ENCODE peak calls at places on chromosomes 3 and 15, in nine cellular contexts. L is tibial artery, E is thyroid gland, U is psoas muscle, R is right atrium auricular region, J is H1, A is pancreas, D is upper lobe of right lung, C is brain microvascular endothelial cell. Z is an unnamed sample. For H3K27me3, the result is how much of the 10 kb centered on the place peaks cover.

GRCh38 chr15:98967096-98967495 is 40.5 kb downstream of the PGPEP1L start:
- DNase-seq in L (no peak), E (no peak), U (no peak), R (no peak), J (no peak), A (no peak), D (no peak), C (no peak), Z (no peak)

GRCh38 chr3:136730595-136731273 is 21.4 kb downstream of the STAG1 start:
- DNase-seq in L (no peak), E (no peak), U (no peak), R (no peak), J (no peak), A (no peak), D (no peak), C (no peak), Z (no peak)

GRCh38 chr3:178076718-178077117 is 459.5 kb upstream of the KCNMB2 start:
- DNase-seq in L (no peak), E (no peak), U (no peak), R (no peak), J (no peak), A (no peak), D (no peak), C (no peak), Z (no peak)

GRCh38 chr3:176554791-176555330 is 642.4 kb downstream of the TBL1XR1 start:
- DNase-seq in L (no peak), E (no peak), U (no peak), R (no peak), J (no peak), A (no peak), D (no peak), C (no peak), Z (no peak)

GRCh38 chr15:70902105-70902504 is 9.5 kb downstream of the LRRC49 start:
- DNase-seq in L (no peak), E (no peak), U (no peak), R (no peak), J (no peak), A (no peak), D (no peak), C (peak), Z (no peak)

GRCh38 chr15:58182460-58183163 is 44.4 kb downstream of the AQP9 start:
- DNase-seq in L (no peak), E (peak), U (peak), R (no peak), J (peak), A (peak), D (no peak), C (no peak), Z (peak)

GRCh38 chr3:137116619-137117018 is 158.8 kb downstream of the IL20RB start:
- DNase-seq in L (no peak), E (no peak), U (no peak), R (no peak), J (no peak), A (no peak), D (no peak), C (no peak), Z (no peak)

GRCh38 chr3:67653425-67654098 is 850 bp downstream of the SUCLG2 start:
- DNase-seq in L (no peak), E (no peak), U (no peak), R (no peak), J (no peak), A (no peak), D (no peak), C (peak), Z (no peak)

GRCh38 chr15:94266789-94267188 is 35.4 kb downstream of the MCTP2 start:
- DNase-seq in L (no peak), E (no peak), U (no peak), R (no peak), J (no peak), A (no peak), D (no peak), C (no peak), Z (no peak)

GRCh38 chr15:29854413-29854812 is 32.1 kb upstream of the TJP1 start:
- DNase-seq in L (peak), E (no peak), U (no peak), R (no peak), J (no peak), A (no peak), D (no peak), C (no peak), Z (no peak)

GRCh38 chr3:194255252-194256039 is 95.7 kb downstream of the CPN2 start:
- DNase-seq in L (peak), E (peak), U (peak), R (peak), J (no peak), A (no peak), D (peak), C (no peak), Z (no peak)

GRCh38 chr15:57694264-57694663 is 12.2 kb upstream of the POLR2M start:
- DNase-seq in L (no peak), E (no peak), U (no peak), R (no peak), J (no peak), A (no peak), D (no peak), C (no peak), Z (no peak)

GRCh38 chr3:56864090-56864489 is 62.3 kb upstream of the ARHGEF3 start:
- DNase-seq in L (no peak), E (no peak), U (no peak), R (no peak), J (no peak), A (no peak), D (no peak), C (no peak), Z (no peak)

GRCh38 chr3:149180057-149180573 is 41.5 kb downstream of the CP start:
- DNase-seq in L (peak), E (peak), U (peak), R (peak), J (no peak), A (peak), D (peak), C (peak), Z (no peak)

GRCh38 chr15:90099868-90100854 is 2.1 kb downstream of the IDH2 start:
- DNase-seq in L (peak), E (peak), U (peak), R (no peak), J (no peak), A (peak), D (no peak), C (no peak), Z (no peak)

GRCh38 chr15:39181901-39182300 is 399.0 kb upstream of the THBS1 start:
- DNase-seq in L (no peak), E (no peak), U (no peak), R (no peak), J (no peak), A (no peak), D (no peak), C (no peak), Z (no peak)

GRCh38 chr3:45571969-45572368 is 22.6 kb upstream of the LIMD1 start:
- DNase-seq in L (peak), E (no peak), U (no peak), R (no peak), J (no peak), A (no peak), D (no peak), C (no peak), Z (no peak)

GRCh38 chr15:29652595-29652994 is 169.7 kb downstream of the TJP1 start:
- DNase-seq in L (no peak), E (peak), U (no peak), R (peak), J (no peak), A (no peak), D (no peak), C (no peak), Z (no peak)

GRCh38 chr3:10340046-10340445 is 19.1 kb upstream of the SEC13 start:
- DNase-seq in L (no peak), E (no peak), U (no peak), R (no peak), J (no peak), A (no peak), D (no peak), C (no peak), Z (no peak)

GRCh38 chr15:69093614-69094013 is 66.8 kb upstream of the GLCE start:
- DNase-seq in L (no peak), E (no peak), U (no peak), R (no peak), J (no peak), A (no peak), D (no peak), C (no peak), Z (no peak)

GRCh38 chr15:86988075-86988474 is 908.4 kb downstream of the AGBL1 start:
- DNase-seq in L (no peak), E (no peak), U (no peak), R (no peak), J (no peak), A (no peak), D (no peak), C (no peak), Z (no peak)

GRCh38 chr15:76718863-76719262 is 186.3 kb downstream of the SCAPER start:
- DNase-seq in L (no peak), E (no peak), U (no peak), R (no peak), J (no peak), A (no peak), D (no peak), C (no peak), Z (no peak)

GRCh38 chr3:127036209-127037020 is 53.5 kb downstream of the PLXNA1 start:
- DNase-seq in L (peak), E (no peak), U (peak), R (no peak), J (no peak), A (no peak), D (peak), C (no peak), Z (peak)

GRCh38 chr3:7194081-7194835 is 333.3 kb downstream of the GRM7 start:
- DNase-seq in L (no peak), E (no peak), U (no peak), R (no peak), J (no peak), A (no peak), D (no peak), C (no peak), Z (no peak)

GRCh38 chr3:53791317-53791716 is 54.9 kb downstream of the CHDH start:
- DNase-seq in L (no peak), E (no peak), U (no peak), R (no peak), J (no peak), A (no peak), D (peak), C (no peak), Z (no peak)

GRCh38 chr15:87924433-87924832 is 332.1 kb downstream of the NTRK3 start:
- DNase-seq in L (no peak), E (no peak), U (no peak), R (no peak), J (no peak), A (no peak), D (no peak), C (no peak), Z (no peak)

GRCh38 chr3:121698914-121699313 is 38.2 kb upstream of the HCLS1 start:
- DNase-seq in L (no peak), E (peak), U (no peak), R (no peak), J (no peak), A (no peak), D (no peak), C (no peak), Z (no peak)

GRCh38 chr3:43953814-43954241 is 263.1 kb downstream of the ABHD5 start:
- DNase-seq in L (no peak), E (peak), U (no peak), R (no peak), J (no peak), A (no peak), D (no peak), C (peak), Z (no peak)

GRCh38 chr3:152656207-152657001 is 178.5 kb upstream of the P2RY1 start:
- DNase-seq in L (no peak), E (peak), U (no peak), R (no peak), J (no peak), A (no peak), D (no peak), C (no peak), Z (no peak)

GRCh38 chr3:53633197-53633787 is 138.9 kb downstream of the CACNA1D start:
- DNase-seq in L (no peak), E (no peak), U (no peak), R (no peak), J (no peak), A (no peak), D (no peak), C (no peak), Z (no peak)

GRCh38 chr3:129749692-129750091 is 143.2 kb upstream of the PLXND1 start:
- DNase-seq in L (no peak), E (no peak), U (no peak), R (no peak), J (no peak), A (no peak), D (no peak), C (no peak), Z (no peak)

DNA sequence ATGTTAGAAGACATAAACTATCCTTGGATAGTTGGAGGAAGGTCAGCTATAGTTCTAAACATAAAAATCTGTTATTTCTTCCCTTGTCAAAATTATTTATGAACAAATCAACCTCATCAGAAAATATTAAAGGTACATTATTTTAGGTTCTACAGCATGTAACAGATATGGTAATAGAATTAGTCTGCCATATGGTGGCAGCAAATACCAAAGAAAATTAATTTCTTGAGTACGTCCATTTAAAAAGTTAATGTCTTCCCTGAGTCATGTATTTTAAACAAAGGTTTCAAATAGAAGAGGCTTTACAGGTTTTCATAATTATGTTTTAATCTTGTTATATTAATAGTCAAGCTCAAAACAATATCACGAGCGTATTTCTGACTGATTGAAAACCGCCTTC is 17.9 kb upstream of the ANKRD28 start:
- DNase-seq in L (no peak), E (no peak), U (no peak), R (no peak), J (no peak), A (no peak), D (no peak), C (no peak), Z (no peak)
- TF ChIP-seq CTCF in L (peak), E (no peak), U (peak), R (peak), J (no peak), A (peak), D (peak), C (no peak), Z (peak)

GRCh38 chr3:185151959-185152432 is 864 bp downstream of the C3orf70 start:
- DNase-seq in L (peak), E (no peak), U (no peak), R (no peak), J (no peak), A (no peak), D (no peak), C (no peak), Z (peak)
- H3K4me3 ChIP-seq in L (peak), E (peak), U (peak), R (peak), J (peak), A (peak), D (peak), C (peak), Z (peak)

DNA sequence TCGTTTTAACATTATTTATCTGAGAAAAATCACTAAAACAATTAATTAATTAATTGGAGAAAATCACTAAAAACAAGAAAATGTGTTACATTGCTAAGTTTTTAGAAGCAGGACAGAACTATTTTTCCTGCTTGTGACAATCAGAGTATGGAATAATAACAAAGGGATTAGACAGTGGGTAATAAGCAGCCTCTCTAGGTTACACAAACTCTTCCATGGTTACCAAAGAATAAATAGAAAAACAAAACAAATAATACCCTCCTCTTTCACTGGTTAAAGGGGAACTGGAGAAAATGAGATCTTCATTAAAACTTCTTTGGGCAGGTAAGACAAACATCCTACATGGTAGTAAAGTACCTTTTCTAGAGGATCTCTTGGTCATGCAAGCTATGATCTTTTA is 2.4 kb upstream of the PLCH1 start:
- DNase-seq in L (no peak), E (no peak), U (no peak), R (no peak), J (no peak), A (no peak), D (no peak), C (no peak), Z (no peak)
- H3K27me3 ChIP-seq in L (under half), E (under half), U (under half), R (under half), J (under half), A (under half), D (under half), C (under half), Z (under half)

GRCh38 chr3:13879946-13880810 is at the start of gene WNT7A:
- DNase-seq in L (peak), E (no peak), U (no peak), R (no peak), J (no peak), A (no peak), D (peak), C (no peak), Z (no peak)
- TF ChIP-seq CTCF in L (peak), E (no peak), U (peak), R (peak), J (peak), A (peak), D (peak), C (peak), Z (peak)

GRCh38 chr3:85725809-85726208 is 767.0 kb downstream of the CADM2 start:
- DNase-seq in L (no peak), E (no peak), U (no peak), R (no peak), J (no peak), A (no peak), D (no peak), C (no peak), Z (no peak)

GRCh38 chr3:85721409-85722145 is 762.8 kb downstream of the CADM2 start:
- DNase-seq in L (no peak), E (no peak), U (no peak), R (no peak), J (no peak), A (no peak), D (no peak), C (no peak), Z (no peak)

GRCh38 chr3:85726241-85726640 is 767.5 kb downstream of the CADM2 start:
- DNase-seq in L (no peak), E (no peak), U (no peak), R (no peak), J (no peak), A (no peak), D (no peak), C (no peak), Z (no peak)
- H3K4me3 ChIP-seq in L (no peak), E (no peak), U (no peak), R (no peak), J (no peak), A (no peak), D (no peak), C (no peak), Z (no peak)

DNA sequence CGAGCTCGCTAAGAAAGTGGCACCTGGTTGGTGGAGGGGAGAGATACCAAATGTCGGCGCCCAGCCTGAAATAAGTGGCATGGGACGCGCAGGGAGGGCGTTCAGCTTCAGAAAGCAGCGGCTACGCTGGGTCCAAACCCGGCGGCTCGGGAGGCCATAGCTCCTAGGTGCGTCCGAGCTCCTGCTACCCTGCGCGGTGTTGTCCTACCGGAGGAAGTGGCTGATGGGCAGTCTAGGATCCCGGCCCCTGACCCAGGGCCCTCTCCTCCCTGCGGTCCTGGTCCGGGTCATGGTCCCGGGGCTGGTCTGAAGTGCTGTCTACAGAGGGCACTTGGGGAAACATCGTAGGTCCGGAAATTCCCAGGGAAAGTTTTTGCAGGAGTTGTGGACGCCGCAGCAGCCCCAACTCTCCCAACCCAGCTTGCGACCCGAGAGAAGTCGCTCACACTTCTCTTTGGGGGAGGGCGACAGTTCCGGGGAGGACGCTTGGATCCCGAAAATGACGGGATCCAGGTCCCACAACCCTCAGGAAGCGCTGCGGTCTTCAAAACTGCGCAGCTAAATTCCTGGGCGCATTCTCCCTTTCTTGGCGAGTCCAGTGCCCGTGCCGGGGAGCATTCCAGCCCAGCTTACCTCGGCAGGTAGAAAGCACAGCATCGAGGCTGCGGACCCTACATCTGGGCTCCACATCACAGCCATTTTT is 9.1 kb upstream of the FOXB1 start:
- DNase-seq in L (no peak), E (no peak), U (no peak), R (no peak), J (no peak), A (no peak), D (no peak), C (no peak), Z (no peak)
- H3K27me3 ChIP-seq in L (under half), E (half or more), U (under half), R (half or more), J (under half), A (under half), D (half or more), C (half or more), Z (half or more)

GRCh38 chr3:142270407-142270806 is 45.0 kb upstream of the GK5 start:
- DNase-seq in L (no peak), E (no peak), U (no peak), R (no peak), J (no peak), A (no peak), D (no peak), C (no peak), Z (no peak)

GRCh38 chr3:142263126-142263525 is 37.7 kb upstream of the GK5 start:
- DNase-seq in L (no peak), E (no peak), U (no peak), R (no peak), J (no peak), A (no peak), D (no peak), C (peak), Z (no peak)

GRCh38 chr3:142272200-142272891 is 47.0 kb upstream of the GK5 start:
- DNase-seq in L (no peak), E (no peak), U (no peak), R (no peak), J (no peak), A (no peak), D (no peak), C (no peak), Z (no peak)

GRCh38 chr3:142269777-142270176 is 44.4 kb upstream of the GK5 start:
- DNase-seq in L (no peak), E (no peak), U (no peak), R (no peak), J (no peak), A (no peak), D (no peak), C (no peak), Z (no peak)

GRCh38 chr3:142267269-142267668 is 41.9 kb upstream of the GK5 start:
- DNase-seq in L (no peak), E (no peak), U (no peak), R (no peak), J (no peak), A (no peak), D (no peak), C (no peak), Z (no peak)
- TF ChIP-seq CTCF in L (no peak), E (no peak), U (no peak), R (no peak), J (no peak), A (no peak), D (no peak), C (no peak), Z (no peak)

DNA sequence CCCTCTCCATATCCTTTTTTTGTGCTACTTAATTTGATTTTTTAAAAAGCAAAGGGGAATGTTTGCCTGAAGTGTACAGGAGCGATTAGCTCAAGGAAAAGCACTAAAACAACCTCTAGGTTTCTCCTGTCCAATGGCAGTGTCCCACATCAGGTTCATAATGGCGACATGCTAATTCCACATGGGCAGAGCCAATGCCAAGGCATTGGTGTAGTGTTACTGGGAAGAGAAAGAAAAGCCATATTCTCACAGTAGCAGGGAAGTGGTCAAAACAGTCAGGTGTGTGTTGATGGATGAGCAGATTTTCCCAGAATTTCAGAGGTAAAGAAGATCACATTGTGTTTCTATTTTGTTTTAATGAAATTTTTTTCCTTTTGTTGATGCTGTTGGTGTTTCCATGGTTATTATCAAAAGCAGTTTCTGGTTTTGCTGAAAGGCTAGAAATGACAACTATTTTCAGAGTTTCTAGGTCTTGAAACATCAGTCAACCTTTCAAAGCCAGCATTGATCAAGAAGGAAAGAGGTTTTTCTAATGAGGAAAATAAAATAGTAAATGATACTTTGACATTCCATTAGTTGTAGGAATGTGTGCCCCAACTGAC is 65.2 kb downstream of the FNDC3B start:
- DNase-seq in L (no peak), E (peak), U (no peak), R (no peak), J (no peak), A (peak), D (no peak), C (peak), Z (no peak)
- H3K4me3 ChIP-seq in L (no peak), E (no peak), U (no peak), R (no peak), J (no peak), A (no peak), D (no peak), C (no peak), Z (no peak)

Z was measured in dorsolateral prefrontal cortex.